ENCODE peak calls at places on chromosomes 7 and 10, in five cellular contexts. F is heart left ventricle, V is neural progenitor cell, N is hepatocyte, K is body of pancreas. X is an unnamed sample.

GRCh38 chr7:56033671-56034432 is 17.4 kb downstream of the PSPH start:
- DNase-seq in K (peak), V (peak), N (peak), F (peak), X (peak)

GRCh38 chr7:143042159-143042820 is 9.9 kb upstream of the OR6V1 start:
- DNase-seq in V (peak), F (no peak), K (no peak), N (peak), X (no peak)

GRCh38 chr10:49610015-49610734 is at the start of gene SLC18A3:
- DNase-seq in F (no peak), V (peak), K (no peak), N (no peak), X (no peak)

GRCh38 chr10:124668517-124669051 is 75.6 kb downstream of the FAM53B start:
- DNase-seq in V (no peak), F (no peak), K (no peak), N (no peak), X (no peak)

GRCh38 chr10:115931301-115931700 is 341.7 kb downstream of the GFRA1 start:
- DNase-seq in N (no peak), K (no peak), F (no peak), V (no peak), X (no peak)

GRCh38 chr10:7186387-7187032 is 224.3 kb downstream of the SFMBT2 start:
- DNase-seq in N (no peak), F (no peak), V (no peak), K (no peak), X (no peak)

GRCh38 chr10:77836299-77836820 is 90.2 kb downstream of the DLG5 start:
- DNase-seq in N (no peak), K (peak), F (peak), V (no peak), X (peak)

GRCh38 chr7:29360633-29361625 is 166.4 kb downstream of the CHN2 start:
- DNase-seq in K (no peak), F (no peak), N (peak), V (no peak), X (no peak)

GRCh38 chr10:99685232-99686041 is 26.1 kb downstream of the ENTPD7 start:
- DNase-seq in K (no peak), V (no peak), N (no peak), F (no peak), X (no peak)

GRCh38 chr7:877312-878232 is 1.2 kb downstream of the GET4 start:
- DNase-seq in K (peak), N (peak), V (peak), F (no peak), X (no peak)

GRCh38 chr7:66326501-66327180 is 121.5 kb downstream of the TPST1 start:
- DNase-seq in V (no peak), K (no peak), F (no peak), N (no peak), X (peak)

GRCh38 chr7:158161194-158161593 is 426.4 kb downstream of the PTPRN2 start:
- DNase-seq in F (no peak), N (no peak), K (no peak), V (no peak), X (no peak)

GRCh38 chr10:93904901-93905300 is 11.1 kb downstream of the SLC35G1 start:
- DNase-seq in F (no peak), V (no peak), K (peak), N (no peak), X (peak)

GRCh38 chr10:118832242-118832651 is 77.5 kb upstream of the CACUL1 start:
- DNase-seq in F (peak), V (no peak), K (peak), N (no peak), X (no peak)

GRCh38 chr10:36248314-36248981 is 606.4 kb upstream of the FZD8 start:
- DNase-seq in F (no peak), N (no peak), K (no peak), V (no peak), X (no peak)

GRCh38 chr7:69049341-69049740 is 548.9 kb upstream of the AUTS2 start:
- DNase-seq in N (no peak), K (no peak), F (no peak), V (no peak), X (no peak)

GRCh38 chr10:47326306-47326926 is 4.2 kb downstream of the GDF2 start:
- DNase-seq in V (no peak), F (no peak), K (no peak), N (no peak), X (no peak)

GRCh38 chr10:79042639-79043411 is 25.9 kb upstream of the ZMIZ1 start:
- DNase-seq in K (no peak), F (no peak), V (no peak), N (no peak), X (no peak)

GRCh38 chr7:154917214-154918160 is 85.4 kb downstream of the PAXIP1 start:
- DNase-seq in F (no peak), N (no peak), K (no peak), V (no peak), X (no peak)

GRCh38 chr10:127410030-127410429 is 139.1 kb upstream of the NPS start:
- DNase-seq in V (no peak), K (no peak), F (no peak), N (no peak), X (no peak)

GRCh38 chr10:5094265-5095205 is at the start of gene AKR1C3:
- DNase-seq in V (no peak), F (no peak), K (peak), N (peak), X (peak)
- TF ChIP-seq CTCF in V (peak), F (peak), K (peak), N (peak), X (peak)

GRCh38 chr10:101749511-101750016 is 26.4 kb downstream of the FGF8 start:
- DNase-seq in V (peak), K (no peak), F (no peak), N (no peak), X (no peak)

GRCh38 chr10:101752241-101752640 is 23.7 kb downstream of the FGF8 start:
- DNase-seq in N (no peak), K (no peak), V (no peak), F (no peak), X (no peak)

GRCh38 chr10:101748496-101748895 is 27.4 kb downstream of the FGF8 start:
- DNase-seq in F (no peak), V (no peak), N (no peak), K (no peak), X (no peak)

GRCh38 chr10:101745074-101745690 is 30.7 kb downstream of the FGF8 start:
- DNase-seq in K (no peak), V (no peak), N (peak), F (no peak), X (no peak)

GRCh38 chr10:101749033-101749432 is 26.9 kb downstream of the FGF8 start:
- DNase-seq in K (no peak), F (no peak), V (peak), N (no peak), X (no peak)
- TF ChIP-seq CTCF in K (no peak), F (no peak), V (peak), N (no peak), X (no peak)

DNA sequence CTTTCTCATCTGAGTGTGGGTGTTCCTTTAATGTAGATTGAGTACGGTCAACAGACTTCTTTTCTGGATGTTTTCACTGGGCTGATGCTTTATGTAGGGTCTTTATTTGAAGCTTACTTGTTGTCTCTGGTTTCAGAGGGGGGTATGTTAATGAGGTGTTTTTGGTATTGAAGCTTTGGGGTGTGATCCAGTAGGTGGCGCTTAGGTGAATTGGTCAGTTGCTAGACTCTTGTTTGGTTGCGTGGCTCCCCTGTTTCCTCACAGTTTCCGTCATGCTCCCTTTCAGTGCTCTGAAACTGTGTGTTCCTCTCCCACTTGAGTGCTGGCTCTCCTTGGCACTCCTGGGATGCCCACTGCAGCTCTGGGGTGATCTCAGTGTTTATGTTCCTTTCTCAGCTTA is 80.8 kb downstream of the FANK1 start:
- DNase-seq in F (no peak), N (no peak), V (peak), K (no peak), X (no peak)
- TF ChIP-seq CTCF in F (no peak), N (no peak), V (peak), K (no peak), X (peak)

DNA sequence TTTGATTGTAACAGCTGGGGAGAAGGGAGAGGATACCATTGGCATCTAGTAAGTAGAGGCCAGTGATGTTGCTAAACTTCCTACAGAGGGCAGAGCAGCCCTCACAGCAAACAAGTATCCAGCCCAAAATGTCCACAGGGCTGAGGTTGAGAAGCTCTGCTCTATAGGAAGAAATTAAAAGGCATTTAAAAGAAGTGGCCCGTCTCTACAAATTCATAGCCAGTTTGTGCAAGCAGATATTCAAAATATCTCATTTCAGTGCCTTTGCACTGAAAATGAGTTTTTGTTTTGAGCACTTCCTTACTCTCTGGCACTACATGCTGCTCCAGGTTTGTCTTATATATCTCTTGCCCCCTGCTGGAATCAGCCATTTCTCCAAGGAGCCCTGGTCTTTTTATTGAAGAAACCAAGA is 330.0 kb downstream of the BBS9 start:
- DNase-seq in V (peak), K (no peak), N (peak), F (peak), X (peak)
- TF ChIP-seq CTCF in V (peak), K (no peak), N (peak), F (peak), X (peak)

GRCh38 chr10:43255644-43256431 is 11.0 kb downstream of the RASGEF1A start:
- DNase-seq in N (peak), K (no peak), F (peak), V (peak), X (no peak)
- TF ChIP-seq CTCF in N (peak), K (no peak), F (no peak), V (peak), X (peak)

GRCh38 chr10:110279062-110279986 is 25.4 kb downstream of the SMNDC1 start:
- DNase-seq in K (peak), V (peak), F (peak), N (peak), X (peak)
- TF ChIP-seq CTCF in K (peak), V (peak), F (peak), N (peak), X (peak)

DNA sequence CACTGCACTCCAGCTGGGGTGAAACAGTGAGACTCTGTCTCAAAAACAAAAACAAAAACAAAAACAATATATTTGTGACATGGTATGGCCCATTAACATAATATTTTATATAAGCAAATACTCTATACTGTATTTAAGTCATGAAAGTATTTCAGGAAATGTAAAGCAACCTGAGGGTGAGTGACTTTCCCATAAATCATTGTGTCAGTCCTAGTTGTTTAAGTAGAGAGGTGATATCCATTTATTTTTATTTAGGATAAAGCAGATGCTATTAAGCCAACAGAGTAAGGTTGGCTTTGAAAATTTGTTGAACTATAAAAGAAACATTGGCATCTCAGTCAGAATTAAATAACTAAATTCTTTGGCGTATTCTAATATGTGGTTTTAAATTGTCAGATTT is 60.5 kb downstream of the MKLN1 start:
- DNase-seq in F (no peak), N (no peak), V (no peak), K (no peak), X (no peak)
- TF ChIP-seq CTCF in F (no peak), N (no peak), V (no peak), K (no peak), X (no peak)

GRCh38 chr10:68899186-68899745 is 1.8 kb upstream of the DDX50 start:
- DNase-seq in V (no peak), N (no peak), F (no peak), K (no peak), X (no peak)
- TF ChIP-seq CTCF in V (no peak), N (no peak), F (no peak), K (no peak), X (no peak)

GRCh38 chr7:99525713-99526440 is 21.4 kb downstream of the ZKSCAN5 start:
- DNase-seq in K (peak), N (no peak), F (no peak), V (peak), X (no peak)
- TF ChIP-seq CTCF in K (no peak), N (peak), F (no peak), V (peak), X (peak)

DNA sequence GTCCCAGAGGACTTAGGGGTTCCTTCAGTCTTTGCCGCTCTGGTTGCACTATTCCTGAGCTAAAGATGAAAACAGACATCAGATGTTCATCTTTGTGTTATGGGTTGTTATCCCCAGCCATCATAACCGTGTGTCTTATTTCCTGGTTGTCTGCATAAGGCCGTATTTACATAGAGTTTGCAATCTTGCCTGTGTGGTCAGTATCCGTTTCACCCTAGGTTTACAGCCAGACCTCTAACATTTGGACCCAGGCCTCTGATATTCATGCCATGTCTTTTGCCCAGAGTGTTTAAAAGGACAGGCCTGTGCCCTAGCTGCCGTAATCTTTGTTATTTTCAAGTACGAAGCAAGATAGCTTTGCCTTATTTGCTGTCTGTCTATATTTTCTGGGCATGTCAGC is 26.6 kb downstream of the LRRC4 start:
- DNase-seq in F (no peak), N (no peak), V (no peak), K (no peak), X (no peak)
- TF ChIP-seq CTCF in F (no peak), N (no peak), V (no peak), K (no peak), X (no peak)